ENCODE peak calls at places on chromosomes 3 and 15, in five cellular contexts. Z is AG08396, V is T47D, W is SHP77 treated with DMSO at 0.1 percent for 48 hours, U is cardiac fibroblast. E is an unnamed sample.

GRCh38 chr3:24608701-24609387 is 114.2 kb upstream of the THRB start:
- DNase-seq in Z (no peak), V (no peak), W (no peak), U (peak; percentile 19), E (no peak)

GRCh38 chr3:43046583-43046982 is 59.3 kb downstream of the POMGNT2 start:
- DNase-seq in Z (no peak), V (no peak), W (no peak), U (no peak), E (no peak)

GRCh38 chr3:161081675-161082462 is 23.3 kb downstream of the B3GALNT1 start:
- DNase-seq in Z (no peak), V (no peak), W (no peak), U (peak; percentile 24), E (no peak)

GRCh38 chr3:71693641-71694040 is 31.6 kb downstream of the EIF4E3 start:
- DNase-seq in Z (no peak), V (no peak), W (no peak), U (no peak), E (no peak)

GRCh38 chr15:63908281-63908680 is 74.5 kb upstream of the HERC1 start:
- DNase-seq in Z (no peak), V (no peak), W (no peak), U (no peak), E (no peak)

GRCh38 chr3:156233875-156234274 is 113.5 kb downstream of the KCNAB1 start:
- DNase-seq in Z (no peak), V (no peak), W (no peak), U (no peak), E (no peak)

GRCh38 chr3:4716731-4717362 is 223.7 kb downstream of the ITPR1 start:
- DNase-seq in Z (peak; percentile 29), V (no peak), W (no peak), U (peak; percentile 46), E (no peak)

GRCh38 chr15:68271854-68272471 is 5.6 kb upstream of the FEM1B start:
- DNase-seq in Z (peak; percentile 62), V (peak; percentile 24), W (peak; percentile 47), U (peak; percentile 50), E (no peak)

GRCh38 chr3:142987080-142987700 is 14.2 kb upstream of the U2SURP start:
- DNase-seq in Z (no peak), V (no peak), W (peak; percentile 14), U (peak; percentile 64), E (no peak)

GRCh38 chr15:40906947-40907802 is 12.9 kb downstream of the VPS18 start:
- DNase-seq in Z (no peak), V (no peak), W (peak; percentile 35), U (peak; percentile 53), E (peak; percentile 52)

GRCh38 chr15:42772126-42772525 is 35.2 kb upstream of the CDAN1 start:
- DNase-seq in Z (no peak), V (no peak), W (no peak), U (peak; percentile 47), E (no peak)

GRCh38 chr15:73021139-73021621 is 31.1 kb upstream of the NEO1 start:
- DNase-seq in Z (no peak), V (no peak), W (no peak), U (no peak), E (no peak)

GRCh38 chr3:152742368-152743347 is 92.3 kb upstream of the P2RY1 start:
- DNase-seq in Z (no peak), V (no peak), W (no peak), U (no peak), E (no peak)

GRCh38 chr3:160448845-160449659 is 534 bp downstream of the TRIM59 start:
- DNase-seq in Z (peak; percentile 13), V (peak; percentile 35), W (no peak), U (peak; percentile 61), E (peak; percentile 46)

GRCh38 chr3:120487079-120487693 is 36.4 kb upstream of the FSTL1 start:
- DNase-seq in Z (peak; percentile 52), V (no peak), W (no peak), U (peak; percentile 46), E (no peak)

GRCh38 chr3:53132347-53132746 is 2.1 kb upstream of the RFT1 start:
- DNase-seq in Z (no peak), V (no peak), W (no peak), U (no peak), E (no peak)

GRCh38 chr3:8733332-8734094 is at the start of gene CAV3:
- DNase-seq in Z (no peak), V (no peak), W (no peak), U (no peak), E (no peak)

GRCh38 chr15:57165992-57166391 is 210.3 kb upstream of the CGNL1 start:
- DNase-seq in Z (no peak), V (no peak), W (no peak), U (peak; percentile 58), E (no peak)

GRCh38 chr15:74795961-74796625 is 14.2 kb downstream of the CSK start:
- DNase-seq in Z (no peak), V (no peak), W (no peak), U (no peak), E (no peak)

GRCh38 chr3:186083746-186084145 is 25.1 kb downstream of the ETV5 start:
- DNase-seq in Z (no peak), V (no peak), W (no peak), U (no peak), E (no peak)

GRCh38 chr15:62665449-62665848 is 377.1 kb upstream of the TPM1 start:
- DNase-seq in Z (no peak), V (no peak), W (no peak), U (peak; percentile 89), E (no peak)